ENCODE peak calls at places on chromosome 10, in ten cellular contexts. P, W, B, D, O, S, E, C, K and G are unnamed samples.

GRCh38 chr10:480928-481551 is 208.4 kb downstream of the DIP2C start:
- DNase-seq in K (no peak), P (peak; percentile 49), B (peak; percentile 46), O (no peak), C (no peak), E (peak; percentile 57), D (no peak), S (no peak), W (no peak), G (no peak)

GRCh38 chr10:112961609-112962008 is 11.6 kb downstream of the TCF7L2 start:
- DNase-seq in D (no peak), W (no peak), O (no peak), S (no peak), P (no peak), K (no peak), C (no peak), B (peak; percentile 27), E (no peak), G (no peak)

GRCh38 chr10:71312840-71313789 is 5.9 kb upstream of the SLC29A3 start:
- DNase-seq in E (no peak), P (peak; percentile 86), O (no peak), W (no peak), K (no peak), C (no peak), B (peak; percentile 85), D (no peak), S (no peak), G (no peak)

GRCh38 chr10:91391915-91392314 is 18.2 kb upstream of the HECTD2 start:
- DNase-seq in S (no peak), W (no peak), P (no peak), B (no peak), K (no peak), E (no peak), C (no peak), D (no peak), O (no peak), G (no peak)

GRCh38 chr10:97843296-97843671 is 6.4 kb upstream of the GOLGA7B start:
- DNase-seq in B (peak; percentile 5), E (no peak), W (no peak), O (no peak), K (no peak), P (no peak), C (no peak), S (no peak), D (no peak), G (no peak)

GRCh38 chr10:75244487-75245353 is 9.0 kb upstream of the COMTD1 start:
- DNase-seq in D (no peak), P (no peak), E (no peak), W (no peak), C (no peak), K (no peak), S (no peak), O (no peak), B (no peak), G (no peak)

GRCh38 chr10:110759523-110759922 is 112.2 kb upstream of the PDCD4 start:
- DNase-seq in K (no peak), E (no peak), O (no peak), C (no peak), P (no peak), W (no peak), D (no peak), S (no peak), B (no peak), G (no peak)

GRCh38 chr10:5480162-5480931 is 19.0 kb downstream of the CALML5 start:
- DNase-seq in S (no peak), P (no peak), K (no peak), D (no peak), E (no peak), W (no peak), O (no peak), C (no peak), B (no peak), G (no peak)

GRCh38 chr10:61313460-61313859 is 139.7 kb downstream of the TMEM26 start:
- DNase-seq in S (no peak), O (no peak), W (no peak), E (no peak), K (no peak), P (peak; percentile 46), B (peak; percentile 75), D (no peak), C (no peak), G (no peak)

GRCh38 chr10:133257489-133258065 is 19.1 kb downstream of the ADAM8 start:
- DNase-seq in B (peak; percentile 32), K (no peak), O (peak; percentile 36), C (peak; percentile 63), W (no peak), P (peak; percentile 42), E (no peak), D (peak; percentile 57), S (no peak), G (no peak)

GRCh38 chr10:71815515-71816130 is 35.4 kb downstream of the PSAP start:
- DNase-seq in P (no peak), S (no peak), E (no peak), K (no peak), D (no peak), B (no peak), O (no peak), C (no peak), W (no peak), G (no peak)

GRCh38 chr10:95249467-95249866 is 41.3 kb downstream of the PDLIM1 start:
- DNase-seq in D (no peak), E (no peak), C (no peak), B (no peak), O (no peak), K (no peak), P (no peak), S (no peak), W (no peak), G (no peak)

GRCh38 chr10:35511649-35512048 is 93.5 kb upstream of the GJD4 start:
- DNase-seq in S (no peak), O (no peak), E (no peak), K (no peak), C (no peak), B (no peak), P (no peak), W (no peak), D (no peak), G (no peak)

GRCh38 chr10:59907918-59908807 is 1.8 kb upstream of the CCDC6 start:
- DNase-seq in D (peak; percentile 53), W (peak; percentile 25), S (peak; percentile 25), K (no peak), E (no peak), P (peak; percentile 92), O (peak; percentile 45), C (peak; percentile 72), B (peak; percentile 91), G (peak; percentile 53)

GRCh38 chr10:1403508-1404230 is 333.7 kb downstream of the ADARB2 start:
- DNase-seq in D (no peak), O (no peak), K (no peak), C (no peak), W (no peak), P (no peak), S (no peak), E (no peak), B (no peak), G (no peak)